ENCODE peak calls at places on chromosomes 7 and 10, in seven cellular contexts. Z is ovary, F is NCI-H446 treated with DMSO at 0.1 percent for 48 hours, W is DMS 273 treated with DMSO at 0.1 percent for 48 hours, M is naive B cell, G is NT2/D1, K is KG1. S is an unnamed sample.

GRCh38 chr7:84363741-84364140 is 169.2 kb upstream of the SEMA3A start:
- DNase-seq in Z (no peak), F (no peak), W (no peak), M (no peak), G (no peak), K (no peak), S (no peak)

GRCh38 chr7:134755422-134756022 is 23.9 kb upstream of the CALD1 start:
- DNase-seq in Z (no peak), F (no peak), W (no peak), M (no peak), G (no peak), K (no peak), S (no peak)

GRCh38 chr10:47036771-47037170 is 125.5 kb downstream of the PTPN20 start:
- DNase-seq in Z (peak), F (no peak), W (no peak), M (no peak), G (no peak), K (no peak), S (no peak)

GRCh38 chr10:3924344-3924743 is 139.3 kb upstream of the KLF6 start:
- DNase-seq in Z (no peak), F (no peak), W (no peak), M (no peak), G (no peak), K (no peak), S (no peak)

GRCh38 chr7:24920702-24921679 is 59.0 kb downstream of the OSBPL3 start:
- DNase-seq in Z (no peak), F (no peak), W (no peak), M (no peak), G (no peak), K (no peak), S (no peak)

GRCh38 chr10:86085136-86085535 is 281.5 kb downstream of the GRID1 start:
- DNase-seq in Z (no peak), F (no peak), W (no peak), M (no peak), G (no peak), K (no peak), S (no peak)

GRCh38 chr7:5495581-5496375 is 72.1 kb upstream of the TNRC18 start:
- DNase-seq in Z (peak), F (peak), W (peak), M (no peak), G (no peak), K (no peak), S (peak)

GRCh38 chr10:43403911-43404674 is 4.9 kb downstream of the HNRNPF start:
- DNase-seq in Z (no peak), F (no peak), W (no peak), M (no peak), G (no peak), K (no peak), S (no peak)